ENCODE peak calls at places on chromosomes 13 and 19, in nine cellular contexts. One of them, this sample, is unnamed.

GRCh38 chr13:75425216-75426009 is 56.6 kb downstream of the TBC1D4 start:
- DNase-seq in NB4: no peak
- DNase-seq in effector CD4-positive, alpha-beta T cell: no peak
- DNase-seq in C1 segment of cervical spinal cord: no peak
- DNase-seq in T-helper 2 cell: no peak
- DNase-seq in foreskin fibroblast: no peak
- DNase-seq in memory B cell: no peak
- DNase-seq in T-helper 17 cell: no peak
- DNase-seq in kidney: no peak
- DNase-seq in this sample: no peak

GRCh38 chr13:99389520-99390304 is 82.5 kb upstream of the GPR183 start:
- DNase-seq in NB4: no peak
- DNase-seq in effector CD4-positive, alpha-beta T cell: no peak
- DNase-seq in C1 segment of cervical spinal cord: no peak
- DNase-seq in T-helper 2 cell: no peak
- DNase-seq in foreskin fibroblast: no peak
- DNase-seq in memory B cell: no peak
- DNase-seq in T-helper 17 cell: no peak
- DNase-seq in kidney: peak; percentile 52
- DNase-seq in this sample: no peak

GRCh38 chr19:33268162-33268991 is 34.0 kb downstream of the CEBPA start:
- DNase-seq in NB4: peak; percentile 70
- DNase-seq in effector CD4-positive, alpha-beta T cell: no peak
- DNase-seq in C1 segment of cervical spinal cord: no peak
- DNase-seq in T-helper 2 cell: no peak
- DNase-seq in foreskin fibroblast: no peak
- DNase-seq in memory B cell: no peak
- DNase-seq in T-helper 17 cell: no peak
- DNase-seq in kidney: peak; percentile 73
- DNase-seq in this sample: no peak

GRCh38 chr13:33322474-33322827 is 36.9 kb upstream of the STARD13 start:
- DNase-seq in NB4: no peak
- DNase-seq in effector CD4-positive, alpha-beta T cell: no peak
- DNase-seq in C1 segment of cervical spinal cord: no peak
- DNase-seq in T-helper 2 cell: no peak
- DNase-seq in foreskin fibroblast: peak; percentile 69
- DNase-seq in memory B cell: no peak
- DNase-seq in T-helper 17 cell: no peak
- DNase-seq in kidney: no peak
- DNase-seq in this sample: no peak

GRCh38 chr13:108560092-108560491 is 69.3 kb upstream of the MYO16 start:
- DNase-seq in NB4: no peak
- DNase-seq in effector CD4-positive, alpha-beta T cell: no peak
- DNase-seq in C1 segment of cervical spinal cord: no peak
- DNase-seq in T-helper 2 cell: no peak
- DNase-seq in foreskin fibroblast: no peak
- DNase-seq in memory B cell: no peak
- DNase-seq in T-helper 17 cell: no peak
- DNase-seq in kidney: no peak
- DNase-seq in this sample: no peak

GRCh38 chr13:84137292-84137691 is 255.0 kb upstream of the SLITRK1 start:
- DNase-seq in NB4: peak; percentile 62
- DNase-seq in effector CD4-positive, alpha-beta T cell: peak; percentile 17
- DNase-seq in C1 segment of cervical spinal cord: no peak
- DNase-seq in T-helper 2 cell: peak; percentile 78
- DNase-seq in foreskin fibroblast: no peak
- DNase-seq in memory B cell: no peak
- DNase-seq in T-helper 17 cell: peak; percentile 26
- DNase-seq in kidney: no peak
- DNase-seq in this sample: no peak

GRCh38 chr13:47679391-47679790 is 321.7 kb downstream of the SUCLA2 start:
- DNase-seq in NB4: no peak
- DNase-seq in effector CD4-positive, alpha-beta T cell: no peak
- DNase-seq in C1 segment of cervical spinal cord: no peak
- DNase-seq in T-helper 2 cell: no peak
- DNase-seq in foreskin fibroblast: peak; percentile 61
- DNase-seq in memory B cell: no peak
- DNase-seq in T-helper 17 cell: no peak
- DNase-seq in kidney: no peak
- DNase-seq in this sample: no peak

GRCh38 chr19:367561-367960 is 23.0 kb upstream of the MIER2 start:
- DNase-seq in NB4: peak; percentile 84
- DNase-seq in effector CD4-positive, alpha-beta T cell: no peak
- DNase-seq in C1 segment of cervical spinal cord: no peak
- DNase-seq in T-helper 2 cell: no peak
- DNase-seq in foreskin fibroblast: no peak
- DNase-seq in memory B cell: no peak
- DNase-seq in T-helper 17 cell: no peak
- DNase-seq in kidney: no peak
- DNase-seq in this sample: peak; percentile 42

GRCh38 chr19:33794578-33795369 is 1.9 kb upstream of the KCTD15 start:
- DNase-seq in NB4: no peak
- DNase-seq in effector CD4-positive, alpha-beta T cell: no peak
- DNase-seq in C1 segment of cervical spinal cord: no peak
- DNase-seq in T-helper 2 cell: no peak
- DNase-seq in foreskin fibroblast: no peak
- DNase-seq in memory B cell: no peak
- DNase-seq in T-helper 17 cell: no peak
- DNase-seq in kidney: peak; percentile 84
- DNase-seq in this sample: no peak

GRCh38 chr13:22828081-22828480 is 352.7 kb upstream of the SGCG start:
- DNase-seq in NB4: no peak
- DNase-seq in effector CD4-positive, alpha-beta T cell: no peak
- DNase-seq in C1 segment of cervical spinal cord: no peak
- DNase-seq in T-helper 2 cell: no peak
- DNase-seq in foreskin fibroblast: no peak
- DNase-seq in memory B cell: no peak
- DNase-seq in T-helper 17 cell: no peak
- DNase-seq in kidney: no peak
- DNase-seq in this sample: no peak

GRCh38 chr19:41845051-41845590 is 279 bp downstream of the DMRTC2 start:
- DNase-seq in NB4: no peak
- DNase-seq in effector CD4-positive, alpha-beta T cell: no peak
- DNase-seq in C1 segment of cervical spinal cord: no peak
- DNase-seq in T-helper 2 cell: no peak
- DNase-seq in foreskin fibroblast: no peak
- DNase-seq in memory B cell: no peak
- DNase-seq in T-helper 17 cell: no peak
- DNase-seq in kidney: no peak
- DNase-seq in this sample: no peak

GRCh38 chr19:43639507-43640423 is at the start of gene CADM4:
- DNase-seq in NB4: peak; percentile 9
- DNase-seq in effector CD4-positive, alpha-beta T cell: peak; percentile 31
- DNase-seq in C1 segment of cervical spinal cord: peak; percentile 22
- DNase-seq in T-helper 2 cell: peak; percentile 24
- DNase-seq in foreskin fibroblast: no peak
- DNase-seq in memory B cell: no peak
- DNase-seq in T-helper 17 cell: peak; percentile 63
- DNase-seq in kidney: no peak
- DNase-seq in this sample: no peak

GRCh38 chr19:31185261-31185660 is 164.0 kb downstream of the TSHZ3 start:
- DNase-seq in NB4: no peak
- DNase-seq in effector CD4-positive, alpha-beta T cell: no peak
- DNase-seq in C1 segment of cervical spinal cord: no peak
- DNase-seq in T-helper 2 cell: no peak
- DNase-seq in foreskin fibroblast: no peak
- DNase-seq in memory B cell: no peak
- DNase-seq in T-helper 17 cell: no peak
- DNase-seq in kidney: no peak
- DNase-seq in this sample: no peak

GRCh38 chr19:2148482-2149135 is 2.8 kb downstream of the AP3D1 start:
- DNase-seq in NB4: no peak
- DNase-seq in effector CD4-positive, alpha-beta T cell: no peak
- DNase-seq in C1 segment of cervical spinal cord: no peak
- DNase-seq in T-helper 2 cell: no peak
- DNase-seq in foreskin fibroblast: no peak
- DNase-seq in memory B cell: no peak
- DNase-seq in T-helper 17 cell: no peak
- DNase-seq in kidney: no peak
- DNase-seq in this sample: no peak

GRCh38 chr19:47595937-47596336 is 13.0 kb upstream of the BICRA start:
- DNase-seq in NB4: peak; percentile 58
- DNase-seq in effector CD4-positive, alpha-beta T cell: no peak
- DNase-seq in C1 segment of cervical spinal cord: no peak
- DNase-seq in T-helper 2 cell: no peak
- DNase-seq in foreskin fibroblast: no peak
- DNase-seq in memory B cell: no peak
- DNase-seq in T-helper 17 cell: no peak
- DNase-seq in kidney: no peak
- DNase-seq in this sample: no peak

GRCh38 chr19:10812196-10812595 is 23.8 kb downstream of the TMED1 start:
- DNase-seq in NB4: peak; percentile 46
- DNase-seq in effector CD4-positive, alpha-beta T cell: no peak
- DNase-seq in C1 segment of cervical spinal cord: no peak
- DNase-seq in T-helper 2 cell: no peak
- DNase-seq in foreskin fibroblast: no peak
- DNase-seq in memory B cell: no peak
- DNase-seq in T-helper 17 cell: no peak
- DNase-seq in kidney: no peak
- DNase-seq in this sample: no peak

GRCh38 chr13:40082644-40083043 is 427.2 kb downstream of the COG6 start:
- DNase-seq in NB4: no peak
- DNase-seq in effector CD4-positive, alpha-beta T cell: no peak
- DNase-seq in C1 segment of cervical spinal cord: no peak
- DNase-seq in T-helper 2 cell: no peak
- DNase-seq in foreskin fibroblast: no peak
- DNase-seq in memory B cell: no peak
- DNase-seq in T-helper 17 cell: no peak
- DNase-seq in kidney: no peak
- DNase-seq in this sample: no peak

GRCh38 chr19:3073159-3073563 is 10.9 kb upstream of the TLE5 start:
- DNase-seq in NB4: peak; percentile 35
- DNase-seq in effector CD4-positive, alpha-beta T cell: no peak
- DNase-seq in C1 segment of cervical spinal cord: no peak
- DNase-seq in T-helper 2 cell: no peak
- DNase-seq in foreskin fibroblast: peak; percentile 46
- DNase-seq in memory B cell: no peak
- DNase-seq in T-helper 17 cell: no peak
- DNase-seq in kidney: no peak
- DNase-seq in this sample: no peak

This sample was measured in chondrocyte.